ENCODE peak calls at places on chromosomes 13 and 19, in four cellular contexts. R, B, N and T are unnamed samples.

GRCh38 chr19:2215281-2215751 is 20.8 kb downstream of the PLEKHJ1 start:
- DNase-seq in R (no peak), B (no peak), N (no peak), T (no peak)

GRCh38 chr13:112814905-112815585 is 125.2 kb downstream of the ATP11A start:
- DNase-seq in R (no peak), B (no peak), N (no peak), T (peak)

GRCh38 chr13:25904830-25905229 is 147.0 kb downstream of the SHISA2 start:
- DNase-seq in R (no peak), B (no peak), N (no peak), T (no peak)

GRCh38 chr19:6038634-6039405 is 60.9 kb upstream of the RANBP3 start:
- DNase-seq in R (no peak), B (no peak), N (no peak), T (no peak)

GRCh38 chr13:48404952-48405351 is 8.0 kb downstream of the LPAR6 start:
- DNase-seq in R (no peak), B (no peak), N (no peak), T (no peak)

GRCh38 chr13:74132152-74132767 is 1.9 kb downstream of the KLF12 start:
- DNase-seq in R (no peak), B (no peak), N (peak), T (peak)

GRCh38 chr19:39409886-39410619 is 2.4 kb upstream of the PLEKHG2 start:
- DNase-seq in R (no peak), B (peak), N (peak), T (peak)

GRCh38 chr13:59099182-59099950 is 1064.4 kb downstream of the DIAPH3 start:
- DNase-seq in R (no peak), B (no peak), N (no peak), T (no peak)

GRCh38 chr13:100213576-100213975 is 124.7 kb downstream of the PCCA start:
- DNase-seq in R (no peak), B (no peak), N (no peak), T (no peak)

GRCh38 chr19:50639121-50640112 is at the start of gene SYT3:
- DNase-seq in R (peak), B (peak), N (no peak), T (no peak)

GRCh38 chr13:76764429-76764828 is 121.8 kb downstream of the KCTD12 start:
- DNase-seq in R (no peak), B (no peak), N (no peak), T (peak)

GRCh38 chr13:43348397-43348796 is 325.0 kb downstream of the DNAJC15 start:
- DNase-seq in R (no peak), B (no peak), N (no peak), T (peak)

GRCh38 chr19:4454621-4454951 is 3.0 kb downstream of the UBXN6 start:
- DNase-seq in R (no peak), B (no peak), N (no peak), T (no peak)

GRCh38 chr13:99572921-99573320 is 71.6 kb downstream of the TM9SF2 start:
- DNase-seq in R (no peak), B (no peak), N (no peak), T (no peak)

GRCh38 chr19:15614507-15615379 is at the start of gene CYP4F8:
- DNase-seq in R (no peak), B (no peak), N (no peak), T (no peak)

GRCh38 chr13:58992478-58993042 is 1171.2 kb downstream of the DIAPH3 start:
- DNase-seq in R (no peak), B (no peak), N (no peak), T (no peak)

GRCh38 chr13:57624565-57625435 is 6.7 kb upstream of the PCDH17 start:
- DNase-seq in R (no peak), B (peak), N (peak), T (peak)

GRCh38 chr13:47983070-47983469 is 18.0 kb downstream of the SUCLA2 start:
- DNase-seq in R (no peak), B (no peak), N (no peak), T (no peak)

GRCh38 chr19:30064776-30065494 is 122.9 kb downstream of the URI1 start:
- DNase-seq in R (no peak), B (no peak), N (no peak), T (no peak)

GRCh38 chr13:36130542-36131214 is 504 bp downstream of the DCLK1 start:
- DNase-seq in R (no peak), B (no peak), N (no peak), T (no peak)

GRCh38 chr13:58302349-58302748 is 670.8 kb downstream of the PCDH17 start:
- DNase-seq in R (no peak), B (no peak), N (no peak), T (no peak)

GRCh38 chr19:47230921-47231214 is at the start of gene BBC3:
- DNase-seq in R (no peak), B (no peak), N (no peak), T (no peak)

GRCh38 chr13:36420437-36420891 is 11.8 kb upstream of the CCNA1 start:
- DNase-seq in R (peak), B (peak), N (peak), T (peak)

GRCh38 chr19:10773969-10774368 is 56.1 kb downstream of the DNM2 start:
- DNase-seq in R (no peak), B (no peak), N (no peak), T (no peak)

GRCh38 chr19:58558623-58559274 is 338 bp upstream of the UBE2M start:
- DNase-seq in R (peak), B (peak), N (peak), T (peak)

GRCh38 chr13:44054525-44054924 is 174.8 kb downstream of the LACC1 start:
- DNase-seq in R (no peak), B (no peak), N (no peak), T (no peak)

GRCh38 chr19:48634424-48635262 is 2.5 kb downstream of the DBP start:
- DNase-seq in R (peak), B (peak), N (peak), T (peak)
- H3K27ac ChIP-seq in R (peak), B (peak), N (peak), T (no peak)

DNA sequence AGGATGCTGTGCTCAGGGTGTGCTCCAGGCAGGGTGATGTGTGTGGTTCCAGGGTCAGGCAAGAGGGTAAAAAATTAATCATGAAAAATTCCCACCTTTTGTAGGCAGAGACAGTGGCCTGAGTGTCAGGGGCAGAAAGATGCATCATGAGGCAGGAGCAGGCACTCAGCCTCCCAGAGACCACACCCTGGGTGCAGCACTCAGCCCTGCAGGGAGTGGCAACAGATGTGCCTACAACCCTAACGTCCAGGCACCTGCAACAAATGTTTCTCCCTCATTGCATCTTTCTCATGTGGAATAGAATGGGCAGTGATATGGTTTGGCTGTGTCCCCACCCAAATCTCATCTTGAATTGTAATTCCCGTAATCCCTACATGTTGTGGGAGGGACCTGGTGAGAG is 19.6 kb upstream of the CEACAM1 start:
- DNase-seq in R (no peak), B (no peak), N (no peak), T (no peak)
- TF ChIP-seq MYC in R (no peak), B (no peak), N (no peak), T (no peak)

DNA sequence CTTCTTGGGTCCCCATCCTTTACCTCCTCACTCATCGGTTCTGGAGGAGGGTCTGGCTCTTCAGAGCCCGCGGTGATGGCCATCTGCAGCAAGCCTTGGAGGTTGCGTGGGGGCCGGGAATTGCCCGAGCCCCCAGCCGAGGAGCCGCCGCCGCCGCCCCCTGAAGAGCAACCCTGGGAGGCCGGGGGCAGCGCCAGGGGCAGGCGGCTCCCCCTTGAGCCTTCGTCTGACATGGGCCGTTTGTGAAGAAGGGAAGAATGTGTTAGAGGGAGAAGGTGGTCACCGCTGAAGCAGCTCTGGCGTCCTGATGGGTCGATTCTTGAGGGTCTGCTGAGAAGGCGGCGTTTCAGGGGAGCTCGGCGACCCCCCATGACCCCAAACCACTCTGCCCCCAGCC is 536 bp downstream of the HSPBP1 start:
- DNase-seq in R (no peak), B (no peak), N (no peak), T (no peak)
- H3K27ac ChIP-seq in R (peak), B (peak), N (peak), T (no peak)

GRCh38 chr19:49097453-49098288 is 12.4 kb downstream of the SNRNP70 start:
- DNase-seq in R (peak), B (peak), N (peak), T (peak)

GRCh38 chr19:49098795-49099194 is 13.5 kb downstream of the SNRNP70 start:
- DNase-seq in R (no peak), B (no peak), N (no peak), T (no peak)

GRCh38 chr19:49092686-49093085 is 7.4 kb downstream of the SNRNP70 start:
- DNase-seq in R (no peak), B (no peak), N (no peak), T (no peak)

GRCh38 chr19:49091391-49092038 is 6.3 kb downstream of the SNRNP70 start:
- DNase-seq in R (no peak), B (peak), N (no peak), T (no peak)

GRCh38 chr19:49094505-49095482 is 9.5 kb downstream of the SNRNP70 start:
- DNase-seq in R (no peak), B (no peak), N (no peak), T (no peak)
- TF ChIP-seq MYC in R (no peak), B (no peak), N (no peak), T (no peak)

GRCh38 chr13:20461481-20461859 is 64.2 kb downstream of the CRYL1 start:
- DNase-seq in R (no peak), B (no peak), N (no peak), T (peak)
- H3K27ac ChIP-seq in R (no peak), B (no peak), N (no peak), T (no peak)